ENCODE peak calls at places on chromosomes 11 and 22, in ten cellular contexts. I is IMR-90; J is activated effector memory CD4-positive, alpha-beta T cell treated with anti-CD3 and anti-CD28 coated beads, Interleukin-2, amount 50 U/mL, for 16 hours; D is non-pigmented ciliary epithelial cell; H is HepG2; M is activated gamma-delta T cell; X is AG08395; T is hypothalamus; B is midbrain; C is RKO. F is an unnamed sample.

GRCh38 chr11:34204396-34205279 is 99.2 kb downstream of the NAT10 start:
- DNase-seq in J (no peak), C (peak), D (no peak), B (no peak), I (peak), T (no peak), H (peak), M (no peak), X (no peak), F (no peak)

GRCh38 chr11:128522943-128523518 is 64.3 kb downstream of the ETS1 start:
- DNase-seq in I (no peak), X (no peak), M (no peak), H (no peak), D (no peak), T (no peak), B (no peak), C (no peak), J (peak), F (no peak)

GRCh38 chr11:73252577-73253191 is 19.5 kb upstream of the P2RY6 start:
- DNase-seq in C (peak), I (no peak), D (no peak), H (no peak), J (peak), X (no peak), B (no peak), M (no peak), T (no peak), F (no peak)

GRCh38 chr22:42313804-42314581 is 43.5 kb upstream of the TCF20 start:
- DNase-seq in J (peak), I (peak), M (no peak), X (no peak), B (no peak), H (peak), C (no peak), D (peak), T (no peak), F (peak)

GRCh38 chr11:44718612-44719390 is 8.0 kb upstream of the TSPAN18 start:
- DNase-seq in M (no peak), D (no peak), C (no peak), J (no peak), H (no peak), B (no peak), T (no peak), I (no peak), X (no peak), F (no peak)

GRCh38 chr11:71339178-71339881 is 87.0 kb upstream of the SHANK2 start:
- DNase-seq in T (no peak), I (no peak), M (no peak), X (peak), J (peak), H (no peak), B (no peak), C (no peak), D (no peak), F (no peak)

GRCh38 chr11:119702261-119702591 is 26.8 kb downstream of the NECTIN1 start:
- DNase-seq in I (peak), C (no peak), J (no peak), B (no peak), X (peak), D (no peak), T (no peak), M (no peak), H (no peak), F (no peak)

GRCh38 chr11:27183672-27184457 is 143.2 kb downstream of the BBOX1 start:
- DNase-seq in X (peak), I (peak), B (peak), J (peak), D (no peak), H (peak), C (peak), M (no peak), T (no peak), F (peak)

F was measured in Ammon's horn.